ENCODE peak calls at places on chromosome 9, in nine cellular contexts. F is GM06990; Y is CD8-positive, alpha-beta memory T cell; A is activated CD4-positive, alpha-beta T cell treated with anti-CD3 and anti-CD28 coated beads for 24 hours; Q is neural crest cell; Z is activated CD8-positive, alpha-beta T cell treated with anti-CD3 and anti-CD28 coated beads for 36 hours; I is natural killer cell; G is RWPE2; J is activated CD4-positive, CD25-positive, alpha-beta regulatory T cell. L is an unnamed sample.

GRCh38 chr9:114100536-114100935 is 1.4 kb upstream of the KIF12 start:
- DNase-seq in F (no peak), Y (no peak), A (no peak), Q (no peak), Z (no peak), I (no peak), G (no peak), J (no peak), L (no peak)

GRCh38 chr9:99905833-99906402 is 536 bp upstream of the STX17 start:
- DNase-seq in F (no peak), Y (no peak), A (no peak), Q (no peak), Z (no peak), I (no peak), G (no peak), J (no peak), L (no peak)

GRCh38 chr9:89999176-89999533 is 394.3 kb downstream of the GADD45G start:
- DNase-seq in F (no peak), Y (no peak), A (no peak), Q (no peak), Z (no peak), I (no peak), G (no peak), J (no peak), L (no peak)

GRCh38 chr9:107732781-107733529 is 243.4 kb upstream of the KLF4 start:
- DNase-seq in F (no peak), Y (no peak), A (no peak), Q (no peak), Z (no peak), I (no peak), G (peak), J (no peak), L (no peak)

GRCh38 chr9:13688223-13688989 is 408.9 kb upstream of the MPDZ start:
- DNase-seq in F (no peak), Y (no peak), A (no peak), Q (no peak), Z (no peak), I (no peak), G (no peak), J (no peak), L (no peak)

GRCh38 chr9:78369644-78370219 is 72.8 kb downstream of the PSAT1 start:
- DNase-seq in F (no peak), Y (peak), A (peak), Q (peak), Z (peak), I (peak), G (no peak), J (peak), L (no peak)

GRCh38 chr9:21395778-21396717 is 10.8 kb upstream of the IFNA2 start:
- DNase-seq in F (peak), Y (peak), A (peak), Q (peak), Z (peak), I (peak), G (no peak), J (peak), L (no peak)

GRCh38 chr9:114246558-114246957 is 76.3 kb upstream of the ORM1 start:
- DNase-seq in F (no peak), Y (no peak), A (no peak), Q (no peak), Z (no peak), I (no peak), G (no peak), J (no peak), L (no peak)

GRCh38 chr9:136572003-136572595 is 26.3 kb upstream of the NOTCH1 start:
- DNase-seq in F (no peak), Y (no peak), A (no peak), Q (peak), Z (no peak), I (no peak), G (no peak), J (no peak), L (no peak)

GRCh38 chr9:128081052-128081451 is 13.0 kb downstream of the SLC25A25 start:
- DNase-seq in F (no peak), Y (no peak), A (no peak), Q (peak), Z (no peak), I (no peak), G (no peak), J (no peak), L (no peak)

GRCh38 chr9:5714501-5715401 is 85.8 kb downstream of the RIC1 start:
- DNase-seq in F (no peak), Y (no peak), A (no peak), Q (no peak), Z (no peak), I (no peak), G (no peak), J (no peak), L (no peak)

GRCh38 chr9:110712955-110713354 is 44.4 kb downstream of the MUSK start:
- DNase-seq in F (no peak), Y (no peak), A (no peak), Q (no peak), Z (no peak), I (no peak), G (no peak), J (no peak), L (no peak)

GRCh38 chr9:113853333-113853732 is 22.8 kb upstream of the ZNF618 start:
- DNase-seq in F (no peak), Y (no peak), A (no peak), Q (no peak), Z (peak), I (no peak), G (no peak), J (no peak), L (no peak)

GRCh38 chr9:133713211-133713959 is 24.8 kb downstream of the SARDH start:
- DNase-seq in F (no peak), Y (no peak), A (no peak), Q (no peak), Z (no peak), I (no peak), G (peak), J (no peak), L (no peak)

GRCh38 chr9:116499986-116500871 is 186.9 kb upstream of the TRIM32 start:
- DNase-seq in F (no peak), Y (no peak), A (no peak), Q (no peak), Z (no peak), I (no peak), G (no peak), J (no peak), L (no peak)